ENCODE peak calls at places on chromosomes 12 and 14, in five cellular contexts. S is A549, U is K562, P is HepG2, X is GM12878. V is an unnamed sample.

GRCh38 chr14:50541159-50541567 is 8.8 kb upstream of the MAP4K5 start:
- DNase-seq in S (no peak), U (no peak), P (no peak), X (no peak), V (no peak)

GRCh38 chr14:49479432-49479831 is 106.7 kb downstream of the RPS29 start:
- DNase-seq in S (no peak), U (no peak), P (peak; percentile 33), X (no peak), V (no peak)

GRCh38 chr14:51368721-51369163 is 128.7 kb downstream of the TMX1 start:
- DNase-seq in S (no peak), U (no peak), P (no peak), X (no peak), V (peak; percentile 89)

GRCh38 chr14:21268612-21269251 is 510 bp downstream of the HNRNPC start:
- DNase-seq in S (no peak), U (peak; percentile 9), P (peak; percentile 77), X (no peak), V (peak; percentile 65)

GRCh38 chr12:111298583-111299436 is 70.1 kb downstream of the PHETA1 start:
- DNase-seq in S (peak; percentile 74), U (peak; percentile 65), P (peak; percentile 41), X (no peak), V (peak; percentile 31)

GRCh38 chr14:68375371-68375770 is 417.5 kb downstream of the ZFP36L1 start:
- DNase-seq in S (no peak), U (no peak), P (no peak), X (no peak), V (no peak)

GRCh38 chr12:113174461-113175384 is 10.6 kb downstream of the DDX54 start:
- DNase-seq in S (peak; percentile 88), U (peak; percentile 84), P (peak; percentile 33), X (no peak), V (peak; percentile 52)

GRCh38 chr14:68011629-68012028 is 192.1 kb downstream of the RAD51B start:
- DNase-seq in S (no peak), U (no peak), P (no peak), X (no peak), V (peak; percentile 87)

GRCh38 chr12:9184276-9184675 is 23.9 kb downstream of the PZP start:
- DNase-seq in S (no peak), U (no peak), P (no peak), X (no peak), V (no peak)

GRCh38 chr14:60655114-60655897 is 6.0 kb upstream of the SIX1 start:
- DNase-seq in S (no peak), U (no peak), P (no peak), X (no peak), V (no peak)

GRCh38 chr14:60653388-60653690 is 4.1 kb upstream of the SIX1 start:
- DNase-seq in S (no peak), U (no peak), P (no peak), X (no peak), V (no peak)

GRCh38 chr14:60652674-60653387 is 3.6 kb upstream of the SIX1 start:
- DNase-seq in S (no peak), U (no peak), P (no peak), X (no peak), V (peak; percentile 23)

GRCh38 chr14:60653709-60654161 is 4.5 kb upstream of the SIX1 start:
- DNase-seq in S (no peak), U (no peak), P (no peak), X (no peak), V (no peak)

DNA sequence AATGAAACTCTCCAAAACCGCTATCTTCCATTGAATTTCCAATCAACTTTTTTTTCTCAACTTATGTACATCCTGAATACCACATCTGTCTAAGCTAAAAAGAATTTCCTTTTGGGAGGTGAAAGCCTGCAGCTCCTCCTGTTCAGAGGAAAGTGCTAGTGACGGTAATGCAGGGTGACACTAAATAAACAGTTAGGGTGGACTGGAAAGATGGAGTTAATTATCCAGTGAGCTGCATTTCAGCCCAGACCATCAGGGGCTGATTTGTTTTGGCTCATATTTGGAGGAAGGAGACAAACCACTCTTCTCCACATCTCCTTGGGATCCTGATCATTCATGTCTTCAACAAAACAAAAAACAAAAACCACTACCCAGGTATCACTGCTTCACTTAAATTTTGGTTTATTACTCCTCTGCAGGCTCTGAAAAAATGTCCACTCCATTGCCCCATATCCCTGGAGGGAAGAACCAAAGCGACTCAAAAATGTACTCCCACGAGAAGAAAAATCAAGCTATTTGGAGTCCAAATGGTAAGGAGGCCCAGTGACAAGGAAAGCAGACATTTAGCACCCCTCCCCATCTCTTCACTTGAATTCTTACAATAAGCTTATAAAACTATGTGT is 5.1 kb upstream of the SIX1 start:
- DNase-seq in S (no peak), U (no peak), P (no peak), X (no peak), V (peak; percentile 76)
- TF ChIP-seq SMC3 in S (no peak), U (no peak), P (no peak), X (no peak), V (no peak)

DNA sequence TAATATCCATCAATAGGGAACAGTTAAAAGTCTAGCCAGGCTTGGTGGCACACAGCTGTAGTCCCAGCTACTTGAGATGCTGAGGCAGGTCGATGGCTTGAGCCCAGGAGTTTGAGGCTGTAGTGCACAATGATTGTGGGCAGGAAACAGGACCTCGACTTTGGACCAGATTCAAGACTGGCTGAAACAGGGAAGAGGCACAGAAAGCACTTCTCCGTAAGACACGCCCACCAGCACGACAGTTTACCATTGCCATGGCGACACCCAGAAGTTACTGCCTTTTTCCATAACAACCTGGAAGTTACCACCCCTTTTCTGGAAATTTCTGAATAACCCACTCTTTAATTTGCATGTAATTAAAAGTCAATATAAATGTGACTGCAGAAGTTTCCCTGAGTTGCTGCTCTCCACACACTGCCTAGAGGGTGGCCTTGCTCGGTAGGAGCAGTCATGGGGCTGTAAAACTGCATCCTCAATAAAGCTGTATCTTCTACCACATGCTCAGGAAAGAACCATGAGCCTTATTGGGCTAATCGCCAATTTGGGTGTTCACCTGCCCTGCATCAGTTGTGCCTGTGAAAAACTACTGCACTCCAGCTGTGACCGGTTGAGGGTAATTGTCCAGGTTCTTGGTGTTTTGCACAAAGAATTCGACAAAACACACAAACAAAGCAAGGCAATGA is 4.6 kb upstream of the LRRC23 start:
- DNase-seq in S (no peak), U (no peak), P (peak; percentile 78), X (no peak), V (peak; percentile 38)
- TF ChIP-seq SMC3 in S (no peak), U (no peak), P (no peak), X (no peak), V (no peak)

GRCh38 chr12:16350682-16351081 is 3.2 kb downstream of the MGST1 start:
- DNase-seq in S (peak; percentile 37), U (no peak), P (peak; percentile 28), X (no peak), V (peak; percentile 97)
- TF ChIP-seq SMC3 in S (no peak), U (no peak), P (no peak), X (no peak), V (no peak)

DNA sequence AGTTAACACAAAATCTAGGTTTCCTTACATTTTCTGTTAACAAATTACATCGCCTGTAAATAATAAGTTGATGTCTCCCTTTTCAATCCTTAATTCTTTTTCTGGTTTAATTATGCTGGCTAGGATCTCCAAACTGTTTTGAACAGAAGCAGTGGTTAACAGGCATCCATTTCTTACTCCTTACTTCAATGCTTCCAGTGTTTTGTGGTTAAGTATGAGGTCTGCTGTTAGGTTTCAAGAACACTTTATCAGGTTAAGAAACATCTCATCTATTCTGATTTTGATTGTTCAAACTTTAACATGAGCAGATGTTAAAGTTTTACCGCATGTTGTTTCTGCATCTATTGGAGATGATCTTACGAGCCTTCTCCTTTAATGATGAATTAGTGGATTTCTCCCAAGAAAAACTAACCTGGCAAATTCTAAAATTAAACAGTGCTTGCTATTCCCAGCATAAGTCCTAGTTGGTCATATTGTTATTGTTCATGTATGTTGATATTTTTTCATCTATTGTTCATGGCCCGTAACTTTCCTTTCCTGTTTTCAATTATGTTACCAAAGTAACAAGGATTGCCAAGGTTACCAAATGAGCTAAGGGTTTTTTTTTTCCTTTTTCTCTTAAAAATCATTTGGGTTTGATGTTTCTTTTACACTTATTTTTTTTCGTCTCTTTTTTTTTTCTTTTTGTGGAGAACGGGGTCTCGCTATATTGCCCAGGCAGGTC is 33.4 kb downstream of the POLE start:
- DNase-seq in S (no peak), U (no peak), P (no peak), X (no peak), V (no peak)
- TF ChIP-seq SMC3 in S (no peak), U (no peak), P (no peak), X (no peak), V (no peak)

GRCh38 chr14:23433457-23433856 is 2.0 kb downstream of the MYH7 start:
- DNase-seq in S (no peak), U (peak; percentile 25), P (no peak), X (no peak), V (no peak)

GRCh38 chr14:23435540-23436326 is at the start of gene MYH7:
- DNase-seq in S (no peak), U (no peak), P (peak; percentile 94), X (no peak), V (no peak)

GRCh38 chr14:23432946-23433345 is 2.5 kb downstream of the MYH7 start:
- DNase-seq in S (no peak), U (no peak), P (no peak), X (no peak), V (no peak)

GRCh38 chr14:23436327-23437141 is 1.1 kb upstream of the MYH7 start:
- DNase-seq in S (no peak), U (peak; percentile 59), P (no peak), X (no peak), V (no peak)

DNA sequence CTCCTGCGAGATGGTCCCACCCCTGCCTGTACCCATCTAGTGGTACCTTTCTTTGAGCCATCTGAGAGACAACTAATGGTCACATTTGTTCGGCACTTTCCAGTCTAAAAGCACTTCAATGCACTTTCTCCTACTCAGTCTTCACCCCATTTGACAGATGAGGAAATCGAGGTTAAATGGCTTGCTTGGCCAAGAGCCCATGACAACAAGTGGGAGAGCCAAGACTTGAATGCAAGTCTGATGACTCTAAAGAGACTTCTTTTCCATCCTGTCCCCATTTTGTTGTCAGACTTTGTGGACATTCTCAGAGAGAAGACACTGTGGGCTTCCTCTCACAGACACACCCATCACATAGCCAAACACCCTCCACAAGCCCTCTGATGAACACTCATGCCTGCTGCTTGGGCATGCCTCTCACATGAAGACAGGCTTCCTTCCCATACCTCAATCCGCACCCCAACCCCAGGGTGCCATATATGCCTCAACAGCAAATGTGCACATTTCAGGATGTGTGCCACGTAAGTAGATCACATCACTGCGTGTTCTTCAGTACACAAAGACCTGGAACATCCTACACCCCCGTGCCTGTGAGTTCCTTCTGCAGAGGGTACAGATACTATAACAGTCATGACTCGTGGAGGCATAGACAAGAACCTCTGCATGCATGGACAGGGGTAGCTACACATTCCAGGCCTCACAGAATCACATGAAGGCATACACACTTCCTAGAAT is 806 bp downstream of the MYH7 start:
- DNase-seq in S (no peak), U (no peak), P (no peak), X (no peak), V (no peak)
- TF ChIP-seq SMC3 in S (no peak), U (no peak), P (no peak), X (no peak), V (no peak)